ENCODE peak calls at places on chromosomes 12 and 14, in seven cellular contexts. M is pancreas, V is NCI-H1694, B is right cardiac atrium, U is astrocyte of the spinal cord, D is smooth muscle cell of the brain vasculature, E is anterior cingulate cortex. H is an unnamed sample.

GRCh38 chr12:84661732-84662326 is 250.8 kb downstream of the SLC6A15 start:
- DNase-seq in M (no peak), V (no peak), B (no peak), U (peak; percentile 43), D (no peak), E (no peak), H (no peak)

GRCh38 chr12:123427036-123427769 is 9.3 kb downstream of the RILPL2 start:
- DNase-seq in M (no peak), V (no peak), B (no peak), U (no peak), D (no peak), E (no peak), H (no peak)

GRCh38 chr12:122023339-122024131 is 1.9 kb downstream of the BCL7A start:
- DNase-seq in M (peak; percentile 94), V (peak; percentile 47), B (peak; percentile 91), U (peak; percentile 65), D (no peak), E (peak; percentile 80), H (peak; percentile 45)

GRCh38 chr14:99595524-99595923 is 8.5 kb downstream of the CCDC85C start:
- DNase-seq in M (no peak), V (no peak), B (peak; percentile 38), U (no peak), D (no peak), E (no peak), H (no peak)

GRCh38 chr12:94615284-94616216 is 34.8 kb downstream of the TMCC3 start:
- DNase-seq in M (no peak), V (peak; percentile 9), B (peak; percentile 66), U (peak; percentile 35), D (no peak), E (peak; percentile 41), H (peak; percentile 19)

GRCh38 chr14:98010791-98011190 is 1213.6 kb downstream of the VRK1 start:
- DNase-seq in M (no peak), V (no peak), B (no peak), U (no peak), D (no peak), E (no peak), H (no peak)

GRCh38 chr14:34539407-34540180 is at the start of gene EAPP:
- DNase-seq in M (peak; percentile 99), V (no peak), B (peak; percentile 99), U (peak; percentile 98), D (peak; percentile 91), E (no peak), H (peak; percentile 96)

GRCh38 chr12:109731231-109731731 is 17.7 kb downstream of the FAM222A start:
- DNase-seq in M (peak; percentile 35), V (no peak), B (peak; percentile 16), U (no peak), D (no peak), E (no peak), H (no peak)

GRCh38 chr12:56169225-56169759 is 11.1 kb downstream of the MYL6 start:
- DNase-seq in M (no peak), V (no peak), B (no peak), U (no peak), D (no peak), E (no peak), H (no peak)

GRCh38 chr12:94704452-94704871 is 54.1 kb upstream of the TMCC3 start:
- DNase-seq in M (no peak), V (no peak), B (no peak), U (peak; percentile 87), D (peak; percentile 80), E (no peak), H (no peak)

GRCh38 chr12:92063641-92064040 is 82.0 kb downstream of the BTG1 start:
- DNase-seq in M (no peak), V (no peak), B (no peak), U (peak; percentile 40), D (no peak), E (no peak), H (no peak)

GRCh38 chr12:131783915-131784541 is 44.2 kb upstream of the MMP17 start:
- DNase-seq in M (no peak), V (no peak), B (no peak), U (peak; percentile 90), D (peak; percentile 13), E (no peak), H (no peak)

GRCh38 chr14:68922201-68922613 is 56.9 kb downstream of the ACTN1 start:
- DNase-seq in M (no peak), V (no peak), B (peak; percentile 60), U (no peak), D (no peak), E (no peak), H (no peak)

GRCh38 chr14:105087963-105088811 is 23.0 kb upstream of the GPR132 start:
- DNase-seq in M (peak; percentile 83), V (peak; percentile 89), B (peak; percentile 88), U (peak; percentile 77), D (no peak), E (no peak), H (no peak)

GRCh38 chr14:85554106-85554505 is 24.2 kb downstream of the FLRT2 start:
- DNase-seq in M (no peak), V (no peak), B (no peak), U (no peak), D (no peak), E (no peak), H (no peak)

GRCh38 chr12:114405449-114406271 is at the start of gene TBX5:
- DNase-seq in M (no peak), V (no peak), B (no peak), U (no peak), D (no peak), E (no peak), H (no peak)

GRCh38 chr14:55794655-55795583 is 214.9 kb downstream of the KTN1 start:
- DNase-seq in M (no peak), V (no peak), B (no peak), U (no peak), D (no peak), E (no peak), H (no peak)

GRCh38 chr12:69467400-69467799 is 2.8 kb upstream of the FRS2 start:
- DNase-seq in M (no peak), V (no peak), B (no peak), U (no peak), D (no peak), E (no peak), H (no peak)

GRCh38 chr14:104278214-104278534 is 139.8 kb downstream of the KIF26A start:
- DNase-seq in M (no peak), V (no peak), B (no peak), U (no peak), D (no peak), E (no peak), H (no peak)